ENCODE peak calls at places on chromosomes 6 and 20, in eight cellular contexts. X is GM06990; L is AG10803; A is CD8-positive, alpha-beta T cell; Q is brain microvascular endothelial cell; K is transverse colon; V is astrocyte of the spinal cord; E is A549. W is an unnamed sample.

GRCh38 chr6:167470101-167470835 is 145.4 kb downstream of the TTLL2 start:
- DNase-seq in L (no peak), V (no peak), Q (no peak), X (no peak), K (no peak), A (no peak), E (no peak), W (no peak)

GRCh38 chr6:79570129-79570801 is 33.0 kb upstream of the LCA5 start:
- DNase-seq in L (peak), A (no peak), Q (peak), E (no peak), K (peak), V (peak), X (no peak), W (no peak)

GRCh38 chr20:25247100-25247665 is 702 bp upstream of the PYGB start:
- DNase-seq in V (peak), Q (peak), A (no peak), L (peak), K (peak), E (peak), X (no peak), W (no peak)

GRCh38 chr20:3890410-3890751 is 1.2 kb downstream of the PANK2 start:
- DNase-seq in K (no peak), L (peak), V (peak), Q (no peak), X (no peak), A (no peak), E (no peak), W (no peak)

GRCh38 chr20:59822291-59823029 is 111.0 kb downstream of the SYCP2 start:
- DNase-seq in X (no peak), V (no peak), A (no peak), Q (no peak), L (no peak), K (no peak), E (no peak), W (no peak)

GRCh38 chr6:70215460-70215859 is 87.4 kb downstream of the COL9A1 start:
- DNase-seq in E (no peak), X (no peak), L (no peak), A (no peak), Q (no peak), V (no peak), K (no peak), W (no peak)

GRCh38 chr6:11258260-11259237 is 26.1 kb upstream of the NEDD9 start:
- DNase-seq in A (no peak), E (no peak), K (peak), L (peak), V (peak), X (no peak), Q (no peak), W (no peak)

GRCh38 chr6:142902636-142903053 is 42.3 kb downstream of the HIVEP2 start:
- DNase-seq in K (peak), X (peak), E (peak), A (peak), L (peak), V (peak), Q (peak), W (no peak)

GRCh38 chr6:47464052-47464451 is 13.5 kb upstream of the CD2AP start:
- DNase-seq in V (no peak), A (no peak), E (peak), Q (no peak), L (no peak), K (no peak), X (no peak), W (no peak)

GRCh38 chr20:60254901-60255411 is 296.7 kb downstream of the CDH26 start:
- DNase-seq in E (no peak), A (no peak), X (no peak), L (peak), K (no peak), V (peak), Q (peak), W (no peak)

GRCh38 chr6:15980801-15981200 is 148.1 kb upstream of the MYLIP start:
- DNase-seq in Q (no peak), E (no peak), X (no peak), K (no peak), V (no peak), L (no peak), A (no peak), W (no peak)

GRCh38 chr6:38283734-38284362 is 355.9 kb downstream of the BTBD9 start:
- DNase-seq in A (no peak), L (no peak), E (no peak), K (no peak), V (no peak), Q (peak), X (no peak), W (no peak)

GRCh38 chr20:54466112-54466511 is 9.3 kb upstream of the DOK5 start:
- DNase-seq in Q (no peak), K (no peak), V (no peak), E (no peak), A (no peak), X (no peak), L (no peak), W (no peak)

GRCh38 chr6:113630365-113630737 is 226.8 kb upstream of the MARCKS start:
- DNase-seq in X (no peak), E (no peak), K (no peak), Q (peak), V (no peak), A (no peak), L (peak), W (no peak)

GRCh38 chr6:57310817-57311157 is 6.6 kb upstream of the PRIM2 start:
- DNase-seq in E (no peak), Q (no peak), X (no peak), A (no peak), V (no peak), L (no peak), K (no peak), W (no peak)

GRCh38 chr6:88605271-88605670 is 358.1 kb downstream of the RNGTT start:
- DNase-seq in X (no peak), A (no peak), Q (no peak), V (no peak), E (no peak), K (no peak), L (no peak), W (no peak)

GRCh38 chr20:31560900-31561598 is 44.0 kb upstream of the ID1 start:
- DNase-seq in V (peak), E (peak), L (peak), K (peak), Q (peak), X (no peak), A (no peak), W (no peak)

GRCh38 chr20:48690888-48691287 is 136.9 kb downstream of the PREX1 start:
- DNase-seq in L (no peak), E (no peak), K (peak), X (no peak), Q (no peak), A (no peak), V (no peak), W (no peak)

GRCh38 chr6:158026054-158026900 is 44.6 kb downstream of the SYNJ2 start:
- DNase-seq in K (peak), A (peak), X (peak), Q (peak), L (peak), V (peak), E (peak), W (peak)
- H3K4me3 ChIP-seq in K (no peak), A (peak), X (peak), Q (peak), L (peak), V (no peak), E (no peak), W (peak)

GRCh38 chr6:43247115-43247999 is 4.1 kb downstream of the TTBK1 start:
- DNase-seq in Q (peak), E (peak), V (peak), X (peak), L (no peak), A (peak), K (peak), W (no peak)

GRCh38 chr6:43246301-43247114 is 3.2 kb downstream of the TTBK1 start:
- DNase-seq in V (peak), K (peak), Q (no peak), L (no peak), A (no peak), X (no peak), E (no peak), W (no peak)

GRCh38 chr6:43248791-43249190 is 5.5 kb downstream of the TTBK1 start:
- DNase-seq in K (no peak), X (no peak), Q (no peak), L (no peak), A (no peak), E (no peak), V (no peak), W (no peak)

GRCh38 chr6:43250992-43251373 is 7.7 kb downstream of the TTBK1 start:
- DNase-seq in K (no peak), Q (peak), L (no peak), E (no peak), V (no peak), X (no peak), A (no peak), W (no peak)

GRCh38 chr6:43248107-43248506 is 4.8 kb downstream of the TTBK1 start:
- DNase-seq in L (no peak), X (no peak), A (no peak), V (no peak), Q (no peak), E (no peak), K (no peak), W (no peak)
- H3K4me3 ChIP-seq in L (no peak), X (no peak), A (peak), V (no peak), Q (no peak), E (no peak), K (no peak), W (no peak)

GRCh38 chr6:106466211-106466610 is 105.7 kb downstream of the CRYBG1 start:
- DNase-seq in E (no peak), K (no peak), L (no peak), Q (no peak), V (no peak), A (no peak), X (no peak), W (no peak)
- H3K4me3 ChIP-seq in E (no peak), K (no peak), L (no peak), Q (no peak), V (no peak), A (no peak), X (no peak), W (no peak)

GRCh38 chr6:44559486-44560270 is 172.2 kb downstream of the CDC5L start:
- DNase-seq in V (no peak), A (no peak), X (no peak), L (no peak), Q (no peak), K (no peak), E (no peak), W (no peak)
- H3K4me3 ChIP-seq in V (no peak), A (no peak), X (no peak), L (no peak), Q (no peak), K (no peak), E (no peak), W (no peak)

DNA sequence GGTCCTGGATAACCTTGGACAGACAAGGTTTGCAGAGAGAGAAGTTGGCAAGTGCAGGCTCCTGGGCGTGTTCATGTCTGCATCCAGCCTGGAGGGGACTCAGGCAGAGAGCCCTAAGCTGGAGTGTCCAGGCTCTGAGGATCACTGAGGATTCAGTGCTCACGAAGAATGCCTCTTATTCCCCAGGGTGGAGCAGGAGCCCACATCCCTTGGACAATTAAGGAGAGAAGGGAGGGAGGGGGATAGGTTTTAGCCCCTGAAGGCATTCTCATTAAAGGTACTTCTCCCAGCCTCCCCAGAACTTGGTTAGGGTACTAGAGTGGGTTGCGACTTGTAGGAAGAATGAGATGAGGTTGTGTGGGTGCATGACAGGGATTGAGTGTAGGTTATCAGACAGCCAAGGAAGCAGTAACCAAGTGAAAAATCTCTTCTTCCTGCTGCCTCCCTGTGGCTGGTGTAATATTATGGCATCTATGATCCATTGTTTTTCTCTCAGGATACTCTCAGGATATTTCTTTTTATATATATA is 680 bp downstream of the HLA-DPB1 start:
- DNase-seq in L (no peak), E (no peak), A (no peak), K (no peak), Q (no peak), X (no peak), V (no peak), W (no peak)
- H3K4me3 ChIP-seq in L (no peak), E (no peak), A (peak), K (no peak), Q (no peak), X (peak), V (no peak), W (peak)

W was measured in GM12864.